ENCODE peak calls at places on chromosomes 3 and 15, in four cellular contexts. One of them, this sample, is unnamed.

GRCh38 chr3:143586565-143586964 is 261.7 kb downstream of the SLC9A9 start:
- DNase-seq in HepG2: no peak
- DNase-seq in GM12878: no peak
- DNase-seq in K562: no peak
- DNase-seq in this sample: no peak

GRCh38 chr3:21705769-21706168 is 45.2 kb downstream of the ZNF385D start:
- DNase-seq in HepG2: no peak
- DNase-seq in GM12878: no peak
- DNase-seq in K562: no peak
- DNase-seq in this sample: no peak

GRCh38 chr3:27556854-27557253 is 72.7 kb upstream of the SLC4A7 start:
- DNase-seq in HepG2: no peak
- DNase-seq in GM12878: no peak
- DNase-seq in K562: no peak
- DNase-seq in this sample: no peak

GRCh38 chr3:8303466-8303865 is 198.2 kb upstream of the LMCD1 start:
- DNase-seq in HepG2: no peak
- DNase-seq in GM12878: no peak
- DNase-seq in K562: no peak
- DNase-seq in this sample: no peak

GRCh38 chr3:58588030-58588614 is 10.9 kb upstream of the FAM107A start:
- DNase-seq in HepG2: no peak
- DNase-seq in GM12878: no peak
- DNase-seq in K562: peak; percentile 29
- DNase-seq in this sample: no peak

GRCh38 chr3:3177861-3178497 is 1.5 kb downstream of the CRBN start:
- DNase-seq in HepG2: peak; percentile 14
- DNase-seq in GM12878: no peak
- DNase-seq in K562: peak; percentile 36
- DNase-seq in this sample: no peak

GRCh38 chr15:50798684-50799083 is 33.2 kb upstream of the SPPL2A start:
- DNase-seq in HepG2: no peak
- DNase-seq in GM12878: no peak
- DNase-seq in K562: peak; percentile 65
- DNase-seq in this sample: no peak

GRCh38 chr3:98746122-98746521 is 17.0 kb upstream of the ST3GAL6 start:
- DNase-seq in HepG2: no peak
- DNase-seq in GM12878: no peak
- DNase-seq in K562: no peak
- DNase-seq in this sample: no peak

GRCh38 chr15:40320931-40321371 is 2.5 kb upstream of the INAFM2 start:
- DNase-seq in HepG2: peak; percentile 66
- DNase-seq in GM12878: no peak
- DNase-seq in K562: peak; percentile 75
- DNase-seq in this sample: no peak

GRCh38 chr15:92059036-92059970 is 205.8 kb downstream of the SLCO3A1 start:
- DNase-seq in HepG2: no peak
- DNase-seq in GM12878: no peak
- DNase-seq in K562: no peak
- DNase-seq in this sample: no peak

GRCh38 chr3:121529308-121529707 is 16.5 kb downstream of the POLQ start:
- DNase-seq in HepG2: peak; percentile 3
- DNase-seq in GM12878: no peak
- DNase-seq in K562: no peak
- DNase-seq in this sample: no peak

GRCh38 chr3:1087066-1087555 is 5.7 kb upstream of the CNTN6 start:
- DNase-seq in HepG2: no peak
- DNase-seq in GM12878: no peak
- DNase-seq in K562: no peak
- DNase-seq in this sample: no peak

GRCh38 chr3:169299129-169299528 is 364.4 kb downstream of the MECOM start:
- DNase-seq in HepG2: no peak
- DNase-seq in GM12878: no peak
- DNase-seq in K562: no peak
- DNase-seq in this sample: no peak

GRCh38 chr3:131480116-131480515 is 22.7 kb downstream of the MRPL3 start:
- DNase-seq in HepG2: no peak
- DNase-seq in GM12878: no peak
- DNase-seq in K562: no peak
- DNase-seq in this sample: no peak

GRCh38 chr15:96331942-96332853 is 1.7 kb downstream of the NR2F2 start:
- DNase-seq in HepG2: no peak
- DNase-seq in GM12878: no peak
- DNase-seq in K562: peak; percentile 76
- DNase-seq in this sample: no peak

GRCh38 chr15:40936709-40937666 is 7.8 kb downstream of the DLL4 start:
- DNase-seq in HepG2: peak; percentile 50
- DNase-seq in GM12878: no peak
- DNase-seq in K562: no peak
- DNase-seq in this sample: no peak

GRCh38 chr3:161500057-161500836 is 3.6 kb downstream of the OTOL1 start:
- DNase-seq in HepG2: peak; percentile 1
- DNase-seq in GM12878: no peak
- DNase-seq in K562: no peak
- DNase-seq in this sample: no peak

GRCh38 chr3:58041182-58041825 is 33.1 kb downstream of the FLNB start:
- DNase-seq in HepG2: peak; percentile 56
- DNase-seq in GM12878: no peak
- DNase-seq in K562: no peak
- DNase-seq in this sample: no peak

GRCh38 chr3:60430208-60430607 is 821.0 kb downstream of the FHIT start:
- DNase-seq in HepG2: no peak
- DNase-seq in GM12878: no peak
- DNase-seq in K562: no peak
- DNase-seq in this sample: no peak

GRCh38 chr3:177177670-177178295 is 19.5 kb downstream of the TBL1XR1 start:
- DNase-seq in HepG2: no peak
- DNase-seq in GM12878: no peak
- DNase-seq in K562: peak; percentile 61
- DNase-seq in this sample: no peak

GRCh38 chr3:8319935-8320634 is 181.5 kb upstream of the LMCD1 start:
- DNase-seq in HepG2: no peak
- DNase-seq in GM12878: no peak
- DNase-seq in K562: no peak
- DNase-seq in this sample: no peak

GRCh38 chr3:143597774-143598652 is 250.3 kb downstream of the SLC9A9 start:
- DNase-seq in HepG2: no peak
- DNase-seq in GM12878: no peak
- DNase-seq in K562: no peak
- DNase-seq in this sample: no peak

GRCh38 chr15:50066693-50067092 is 52.3 kb downstream of the ATP8B4 start:
- DNase-seq in HepG2: no peak
- DNase-seq in GM12878: no peak
- DNase-seq in K562: no peak
- DNase-seq in this sample: no peak

GRCh38 chr3:128382221-128382807 is 84.4 kb downstream of the DNAJB8 start:
- DNase-seq in HepG2: no peak
- DNase-seq in GM12878: no peak
- DNase-seq in K562: no peak
- DNase-seq in this sample: no peak

GRCh38 chr3:140242818-140243276 is 307.9 kb downstream of the CLSTN2 start:
- DNase-seq in HepG2: no peak
- DNase-seq in GM12878: no peak
- DNase-seq in K562: no peak
- DNase-seq in this sample: no peak

GRCh38 chr3:177516130-177517011 is 319.1 kb upstream of the TBL1XR1 start:
- DNase-seq in HepG2: peak; percentile 74
- DNase-seq in GM12878: no peak
- DNase-seq in K562: no peak
- DNase-seq in this sample: no peak

GRCh38 chr3:132569580-132569979 is 27.5 kb upstream of the ACKR4 start:
- DNase-seq in HepG2: no peak
- DNase-seq in GM12878: no peak
- DNase-seq in K562: no peak
- DNase-seq in this sample: no peak

GRCh38 chr3:184050217-184050847 is 2.5 kb upstream of the HTR3C start:
- DNase-seq in HepG2: no peak
- DNase-seq in GM12878: no peak
- DNase-seq in K562: no peak
- DNase-seq in this sample: no peak

GRCh38 chr3:33957176-33957575 is 158.7 kb downstream of the PDCD6IP start:
- DNase-seq in HepG2: no peak
- DNase-seq in GM12878: no peak
- DNase-seq in K562: no peak
- DNase-seq in this sample: no peak

GRCh38 chr3:134897391-134898131 is 102.5 kb downstream of the EPHB1 start:
- DNase-seq in HepG2: no peak
- DNase-seq in GM12878: no peak
- DNase-seq in K562: no peak
- DNase-seq in this sample: no peak

GRCh38 chr3:194139085-194139976 is 3.4 kb downstream of the HES1 start:
- DNase-seq in HepG2: peak; percentile 52
- DNase-seq in GM12878: no peak
- DNase-seq in K562: peak; percentile 78
- DNase-seq in this sample: no peak
- H3K27ac ChIP-seq in HepG2: peak overlapping the region; percentile 85
- H3K27ac ChIP-seq in GM12878: no peak overlapping the region
- H3K27ac ChIP-seq in K562: peak overlapping the region; percentile 97
- H3K27ac ChIP-seq in this sample: no peak overlapping the region

DNA sequence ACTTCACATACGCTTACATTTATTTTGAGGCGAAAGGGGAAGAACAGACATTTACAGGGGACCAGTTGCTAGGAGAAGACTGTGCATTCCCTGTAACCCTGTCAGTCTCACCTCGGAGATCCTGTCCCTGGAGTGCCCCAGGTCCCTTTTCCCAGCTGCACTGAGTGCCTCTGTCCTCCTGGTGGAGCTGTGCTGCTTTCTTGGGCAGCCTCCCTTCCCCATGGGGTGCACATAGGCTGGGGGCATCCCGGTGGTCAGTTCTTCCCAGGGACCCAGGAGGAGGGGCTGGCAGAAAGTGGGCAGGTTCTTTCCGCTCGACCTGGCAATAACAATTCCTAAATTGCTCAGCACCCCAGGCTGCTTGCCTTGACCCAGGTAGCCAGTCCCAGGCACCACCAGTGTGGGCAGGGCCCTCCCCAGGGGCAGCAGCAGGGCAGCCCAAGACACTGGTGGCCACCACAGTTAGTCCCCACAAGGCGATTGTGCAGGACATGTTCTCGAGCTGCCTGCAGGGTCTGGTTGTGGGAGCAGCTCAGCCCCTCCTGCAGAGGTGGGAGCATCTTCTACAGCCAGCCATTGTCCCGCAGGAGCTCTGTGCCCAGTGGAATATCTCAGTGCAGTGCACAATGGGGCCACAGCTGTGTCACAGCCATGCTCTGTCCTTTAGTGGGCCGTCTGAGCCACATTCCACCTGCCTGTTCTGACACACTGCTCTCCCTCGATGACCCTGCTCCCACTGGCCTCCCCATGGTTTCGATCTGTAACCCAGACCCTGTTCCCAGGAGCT is 36.3 kb downstream of the APBA2 start:
- DNase-seq in HepG2: no peak
- DNase-seq in GM12878: no peak
- DNase-seq in K562: no peak
- DNase-seq in this sample: no peak
- TF ChIP-seq HDAC6 in HepG2: no peak
- TF ChIP-seq HDAC6 in GM12878: no peak
- TF ChIP-seq HDAC6 in K562: no peak
- TF ChIP-seq HDAC6 in this sample: no peak

DNA sequence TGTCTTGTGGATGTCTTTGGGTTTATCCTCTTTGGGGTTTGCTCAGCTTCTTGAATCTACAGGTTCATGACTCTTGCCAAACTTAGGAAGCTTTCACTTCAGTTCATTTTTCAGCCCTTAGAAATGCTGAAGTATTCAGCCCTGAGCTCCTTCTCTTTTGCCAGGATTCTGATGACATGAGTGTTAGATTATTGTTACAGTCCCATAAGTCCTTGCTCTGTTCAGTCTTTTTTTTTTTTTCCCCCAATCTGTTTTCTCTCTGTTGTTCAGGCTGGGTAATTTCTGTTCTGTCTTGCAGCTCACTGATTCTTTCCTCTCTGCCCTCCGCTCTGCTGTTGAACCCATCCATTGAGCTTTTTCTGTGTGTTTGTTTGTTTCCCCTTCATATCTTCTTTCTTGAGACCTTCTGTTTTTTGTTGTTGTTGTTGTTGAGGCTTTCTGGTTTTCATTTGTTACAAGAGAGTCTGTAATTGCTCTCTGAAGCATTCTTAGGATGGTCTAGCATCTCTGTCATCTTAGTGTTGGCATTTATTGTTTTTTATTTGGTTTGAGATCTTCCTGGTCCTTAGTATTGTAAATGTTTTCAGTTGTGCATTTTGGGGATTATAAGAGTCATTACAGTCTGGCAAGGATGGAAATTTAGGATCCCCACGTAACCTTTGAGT is 18.4 kb downstream of the LRCH3 start:
- DNase-seq in HepG2: no peak
- DNase-seq in GM12878: no peak
- DNase-seq in K562: no peak
- DNase-seq in this sample: no peak
- H3K27ac ChIP-seq in HepG2: no peak overlapping the region
- H3K27ac ChIP-seq in GM12878: peak overlapping the region; percentile 13
- H3K27ac ChIP-seq in K562: no peak overlapping the region
- H3K27ac ChIP-seq in this sample: no peak overlapping the region

GRCh38 chr3:88452228-88452627 is 302.5 kb downstream of the C3orf38 start:
- DNase-seq in HepG2: no peak
- DNase-seq in GM12878: no peak
- DNase-seq in K562: no peak
- DNase-seq in this sample: no peak
- TF ChIP-seq HDAC6 in HepG2: no peak
- TF ChIP-seq HDAC6 in GM12878: no peak
- TF ChIP-seq HDAC6 in K562: no peak
- TF ChIP-seq HDAC6 in this sample: no peak

DNA sequence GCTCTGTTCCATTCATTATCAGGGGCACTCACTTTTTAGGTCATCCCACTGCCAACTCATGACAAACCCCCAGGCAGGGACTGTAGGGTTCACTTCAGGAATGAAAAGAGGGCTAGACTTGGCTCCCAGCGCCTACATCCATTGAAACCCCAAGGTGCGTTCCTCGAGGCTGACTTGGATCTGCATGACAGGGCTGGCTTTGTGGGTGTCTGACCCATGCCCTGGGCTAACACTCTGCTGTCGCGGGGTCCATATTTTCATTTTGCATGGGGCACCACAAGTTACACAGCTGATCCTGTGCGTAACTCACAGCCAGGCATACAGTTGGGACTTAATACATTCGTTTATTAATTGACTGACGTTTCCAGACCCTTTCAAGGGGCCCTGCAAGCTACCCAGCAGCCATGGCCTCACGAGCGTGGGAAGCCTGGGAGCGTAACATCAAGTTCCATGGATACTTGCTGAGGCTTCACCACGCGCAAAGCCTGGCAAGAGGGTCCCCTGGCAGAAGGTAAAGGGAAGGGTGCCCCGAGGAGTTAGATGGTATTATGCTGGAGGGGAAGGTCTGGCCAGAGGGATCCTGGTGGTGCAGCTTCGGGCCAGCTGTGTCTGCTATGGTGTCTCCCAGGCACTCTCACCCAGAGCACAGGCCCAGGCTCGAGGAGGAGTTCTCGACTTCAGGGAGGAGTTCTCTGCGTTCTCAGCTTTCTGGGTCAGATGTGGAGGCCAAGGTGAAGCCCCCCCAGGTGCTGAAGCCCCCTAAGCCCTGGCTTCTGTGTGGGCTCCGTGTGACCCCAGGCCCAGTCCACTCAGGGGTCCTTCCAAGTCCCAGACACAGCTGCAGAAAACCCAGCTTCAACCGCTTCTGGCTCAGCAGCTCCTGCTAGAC is 85.4 kb downstream of the ADAMTS17 start:
- DNase-seq in HepG2: no peak
- DNase-seq in GM12878: no peak
- DNase-seq in K562: no peak
- DNase-seq in this sample: peak; percentile 14
- H3K27ac ChIP-seq in HepG2: no peak overlapping the region
- H3K27ac ChIP-seq in GM12878: no peak overlapping the region
- H3K27ac ChIP-seq in K562: no peak overlapping the region
- H3K27ac ChIP-seq in this sample: no peak overlapping the region

This sample was measured in H1.